ENCODE peak calls at places on chromosome 16, in nine cellular contexts. G is omental fat pad; E is CMK; U is renal cortical epithelial cell; C is stimulated activated CD8-positive, alpha-beta memory T cell treated with anti-CD3 and anti-CD28 coated beads, Interleukin-15, amount 100 ng/mL, for 24 hours; D is EL; F is neural crest cell; Q is amniotic stem cell; L is adrenal gland. V is an unnamed sample.

GRCh38 chr16:68264128-68265077 is at the start of gene SLC7A6:
- DNase-seq in G (peak), E (peak), U (no peak), C (peak), D (peak), F (peak), Q (peak), L (peak), V (peak)

GRCh38 chr16:48022496-48022895 is 133.3 kb downstream of the ABCC12 start:
- DNase-seq in G (no peak), E (no peak), U (no peak), C (no peak), D (no peak), F (no peak), Q (no peak), L (no peak), V (no peak)

GRCh38 chr16:67006930-67007658 is 18.7 kb downstream of the CES4A start:
- DNase-seq in G (no peak), E (no peak), U (peak), C (no peak), D (peak), F (no peak), Q (no peak), L (no peak), V (no peak)

GRCh38 chr16:83887088-83887487 is 11.8 kb upstream of the MLYCD start:
- DNase-seq in G (no peak), E (no peak), U (no peak), C (no peak), D (peak), F (no peak), Q (no peak), L (peak), V (no peak)

GRCh38 chr16:57606847-57607501 is 21.5 kb upstream of the ADGRG1 start:
- DNase-seq in G (no peak), E (no peak), U (no peak), C (no peak), D (no peak), F (no peak), Q (no peak), L (no peak), V (no peak)

GRCh38 chr16:67941469-67942199 is 2.3 kb downstream of the LCAT start:
- DNase-seq in G (no peak), E (no peak), U (no peak), C (no peak), D (no peak), F (no peak), Q (no peak), L (no peak), V (no peak)

GRCh38 chr16:71297252-71297651 is 8.1 kb upstream of the CMTR2 start:
- DNase-seq in G (no peak), E (no peak), U (no peak), C (no peak), D (no peak), F (no peak), Q (no peak), L (no peak), V (no peak)

GRCh38 chr16:88072571-88073001 is 121.4 kb downstream of the BANP start:
- DNase-seq in G (no peak), E (no peak), U (no peak), C (no peak), D (no peak), F (no peak), Q (no peak), L (no peak), V (no peak)

GRCh38 chr16:48609453-48610023 is 442 bp downstream of the N4BP1 start:
- DNase-seq in G (no peak), E (no peak), U (no peak), C (no peak), D (peak), F (no peak), Q (no peak), L (peak), V (peak)

GRCh38 chr16:27330542-27330941 is 16.8 kb downstream of the IL4R start:
- DNase-seq in G (peak), E (no peak), U (peak), C (no peak), D (peak), F (no peak), Q (no peak), L (no peak), V (no peak)

GRCh38 chr16:88505405-88506082 is 52.5 kb downstream of the ZFPM1 start:
- DNase-seq in G (peak), E (no peak), U (peak), C (peak), D (peak), F (no peak), Q (no peak), L (peak), V (peak)

GRCh38 chr16:73916839-73917594 is 379.6 kb upstream of the PSMD7 start:
- DNase-seq in G (no peak), E (no peak), U (peak), C (no peak), D (no peak), F (no peak), Q (no peak), L (no peak), V (no peak)

GRCh38 chr16:17367932-17368331 is 102.8 kb downstream of the XYLT1 start:
- DNase-seq in G (no peak), E (no peak), U (no peak), C (no peak), D (peak), F (peak), Q (no peak), L (peak), V (peak)

GRCh38 chr16:886084-886543 is 84.7 kb downstream of the LMF1 start:
- DNase-seq in G (no peak), E (no peak), U (no peak), C (no peak), D (no peak), F (no peak), Q (no peak), L (no peak), V (peak)

GRCh38 chr16:4936991-4937781 is at the start of gene PPL:
- DNase-seq in G (no peak), E (no peak), U (peak), C (no peak), D (no peak), F (no peak), Q (no peak), L (peak), V (peak)

GRCh38 chr16:9539346-9539745 is 447.9 kb downstream of the HAPSTR1 start:
- DNase-seq in G (no peak), E (no peak), U (no peak), C (no peak), D (no peak), F (no peak), Q (no peak), L (no peak), V (no peak)

GRCh38 chr16:3764409-3764808 is 47.1 kb upstream of the TRAP1 start:
- DNase-seq in G (no peak), E (no peak), U (no peak), C (no peak), D (no peak), F (no peak), Q (no peak), L (no peak), V (no peak)

GRCh38 chr16:31705371-31705770 is 168.2 kb upstream of the ZNF267 start:
- DNase-seq in G (no peak), E (no peak), U (no peak), C (no peak), D (no peak), F (no peak), Q (no peak), L (no peak), V (no peak)

GRCh38 chr16:21283521-21284289 is 5.6 kb upstream of the CRYM start:
- DNase-seq in G (no peak), E (no peak), U (no peak), C (no peak), D (peak), F (peak), Q (no peak), L (peak), V (peak)

GRCh38 chr16:83930730-83931500 is 22.1 kb upstream of the OSGIN1 start:
- DNase-seq in G (no peak), E (no peak), U (no peak), C (no peak), D (no peak), F (no peak), Q (no peak), L (no peak), V (peak)

GRCh38 chr16:27314161-27314723 is 468 bp downstream of the IL4R start:
- DNase-seq in G (peak), E (no peak), U (peak), C (no peak), D (peak), F (peak), Q (no peak), L (peak), V (no peak)

GRCh38 chr16:28473714-28474265 is 1.7 kb upstream of the NPIPB7 start:
- DNase-seq in G (no peak), E (no peak), U (no peak), C (no peak), D (no peak), F (no peak), Q (no peak), L (no peak), V (no peak)

GRCh38 chr16:9077001-9077809 is 14.2 kb upstream of the HAPSTR1 start:
- DNase-seq in G (no peak), E (no peak), U (peak), C (no peak), D (peak), F (no peak), Q (no peak), L (peak), V (no peak)

GRCh38 chr16:87817910-87818309 is 51.4 kb downstream of the SLC7A5 start:
- DNase-seq in G (no peak), E (no peak), U (no peak), C (no peak), D (no peak), F (no peak), Q (no peak), L (no peak), V (peak)

GRCh38 chr16:1990336-1991134 is 765 bp downstream of the SYNGR3 start:
- DNase-seq in G (no peak), E (no peak), U (no peak), C (no peak), D (no peak), F (no peak), Q (no peak), L (peak), V (peak)

GRCh38 chr16:9976641-9977040 is 205.6 kb downstream of the GRIN2A start:
- DNase-seq in G (no peak), E (no peak), U (no peak), C (no peak), D (no peak), F (no peak), Q (no peak), L (no peak), V (no peak)

GRCh38 chr16:727291-727977 is 528 bp downstream of the HAGHL start:
- DNase-seq in G (no peak), E (no peak), U (no peak), C (no peak), D (peak), F (no peak), Q (no peak), L (no peak), V (peak)

GRCh38 chr16:23944381-23944780 is 108.6 kb downstream of the PRKCB start:
- DNase-seq in G (no peak), E (no peak), U (no peak), C (no peak), D (no peak), F (no peak), Q (no peak), L (no peak), V (no peak)

GRCh38 chr16:57357330-57358151 is 1.0 kb upstream of the CCL22 start:
- DNase-seq in G (no peak), E (no peak), U (no peak), C (no peak), D (no peak), F (no peak), Q (no peak), L (no peak), V (no peak)

GRCh38 chr16:5010576-5011329 is 23.0 kb downstream of the NAGPA start:
- DNase-seq in G (no peak), E (no peak), U (no peak), C (no peak), D (no peak), F (no peak), Q (no peak), L (no peak), V (peak)